ENCODE peak calls at places on chromosomes 3 and 15, in five cellular contexts. A, U, O, H and E are unnamed samples.

GRCh38 chr3:13647314-13648059 is 98.6 kb downstream of the FBLN2 start:
- DNase-seq in H (no peak), O (no peak), A (no peak), U (no peak), E (no peak)

GRCh38 chr3:82240322-82240721 is 478.9 kb upstream of the GBE1 start:
- DNase-seq in U (no peak), O (no peak), H (no peak), A (no peak), E (peak; percentile 23)

GRCh38 chr3:184361932-184362667 is 590 bp downstream of the POLR2H start:
- DNase-seq in H (no peak), A (no peak), O (no peak), U (peak; percentile 35), E (peak; percentile 90)

GRCh38 chr3:141959921-141960554 is 83.6 kb downstream of the ATP1B3 start:
- DNase-seq in H (no peak), O (no peak), A (no peak), U (no peak), E (no peak)

GRCh38 chr3:189272500-189273119 is 100.8 kb downstream of the TPRG1 start:
- DNase-seq in U (no peak), O (no peak), H (no peak), A (peak; percentile 57), E (no peak)

GRCh38 chr3:152264378-152264777 is 4.4 kb upstream of the MBNL1 start:
- DNase-seq in H (no peak), U (no peak), A (no peak), O (no peak), E (no peak)

GRCh38 chr3:177722386-177722785 is 525.1 kb upstream of the TBL1XR1 start:
- DNase-seq in U (no peak), O (no peak), A (no peak), H (no peak), E (no peak)

GRCh38 chr3:150412599-150413069 is 4.5 kb downstream of the TSC22D2 start:
- DNase-seq in U (no peak), O (no peak), A (no peak), H (no peak), E (peak; percentile 11)

GRCh38 chr3:98343647-98344507 is 9.8 kb upstream of the OR5K4 start:
- DNase-seq in U (no peak), H (no peak), O (no peak), A (no peak), E (peak; percentile 63)

GRCh38 chr3:38586546-38587520 is 62.7 kb downstream of the SCN5A start:
- DNase-seq in A (no peak), U (no peak), O (no peak), H (peak; percentile 73), E (no peak)

GRCh38 chr15:65851981-65852380 is 17.3 kb upstream of the RAB11A start:
- DNase-seq in O (no peak), U (no peak), H (no peak), A (no peak), E (no peak)

GRCh38 chr15:39462691-39463090 is 118.2 kb upstream of the THBS1 start:
- DNase-seq in U (no peak), O (no peak), A (no peak), H (no peak), E (no peak)

GRCh38 chr3:15822281-15822680 is 24.5 kb upstream of the ANKRD28 start:
- DNase-seq in A (no peak), O (no peak), U (no peak), H (no peak), E (no peak)

GRCh38 chr3:97763586-97764148 is 891 bp upstream of the ARL6 start:
- DNase-seq in H (no peak), O (no peak), A (no peak), U (no peak), E (no peak)